ENCODE peak calls at places on chromosome 1, in nine cellular contexts. N is A673, S is upper lobe of right lung, L is cardiac fibroblast, F is BE2C, Z is mesothelial cell of epicardium, U is colonic mucosa, D is AG04449, H is sigmoid colon. E is an unnamed sample.
A peak's percentile ranks its signal among the peaks of the same experiment; 100 is the strongest.

GRCh38 chr1:54973205-54973921 is 7.1 kb upstream of the TMEM61 start:
- DNase-seq in N (peak; percentile 33), S (no peak), L (peak; percentile 77), F (no peak), Z (peak; percentile 37), U (peak; percentile 40), D (no peak), H (no peak), E (no peak)

GRCh38 chr1:170126691-170127090 is 19.1 kb upstream of the NTMT2 start:
- DNase-seq in N (no peak), S (no peak), L (peak; percentile 83), F (no peak), Z (no peak), U (no peak), D (peak; percentile 95), H (no peak), E (no peak)

GRCh38 chr1:208159542-208160258 is 84.5 kb downstream of the PLXNA2 start:
- DNase-seq in N (no peak), S (no peak), L (peak; percentile 93), F (peak; percentile 73), Z (peak; percentile 59), U (no peak), D (peak; percentile 65), H (peak; percentile 75), E (no peak)

GRCh38 chr1:94783342-94784264 is 36.6 kb upstream of the SLC44A3 start:
- DNase-seq in N (no peak), S (peak; percentile 88), L (peak; percentile 90), F (no peak), Z (no peak), U (peak; percentile 70), D (peak; percentile 92), H (peak; percentile 92), E (no peak)

GRCh38 chr1:32398401-32398800 is 4.2 kb upstream of the BSDC1 start:
- DNase-seq in N (no peak), S (no peak), L (no peak), F (no peak), Z (no peak), U (no peak), D (no peak), H (no peak), E (no peak)

GRCh38 chr1:119008483-119009299 is 20.5 kb upstream of the TBX15 start:
- DNase-seq in N (peak; percentile 71), S (no peak), L (peak; percentile 77), F (peak; percentile 50), Z (no peak), U (peak; percentile 49), D (no peak), H (no peak), E (no peak)

GRCh38 chr1:54309631-54310366 is 96.4 kb downstream of the SSBP3 start:
- DNase-seq in N (no peak), S (no peak), L (no peak), F (no peak), Z (no peak), U (no peak), D (no peak), H (no peak), E (no peak)

GRCh38 chr1:3858231-3858981 is 1.1 kb downstream of the DFFB start:
- DNase-seq in N (peak; percentile 61), S (no peak), L (peak; percentile 41), F (no peak), Z (no peak), U (no peak), D (no peak), H (no peak), E (no peak)

GRCh38 chr1:111082421-111083192 is 57.3 kb downstream of the DRAM2 start:
- DNase-seq in N (no peak), S (no peak), L (peak; percentile 11), F (no peak), Z (no peak), U (no peak), D (peak; percentile 70), H (no peak), E (no peak)

GRCh38 chr1:15712158-15712557 is 23.9 kb upstream of the SLC25A34 start:
- DNase-seq in N (no peak), S (no peak), L (no peak), F (no peak), Z (no peak), U (no peak), D (no peak), H (no peak), E (no peak)

DNA sequence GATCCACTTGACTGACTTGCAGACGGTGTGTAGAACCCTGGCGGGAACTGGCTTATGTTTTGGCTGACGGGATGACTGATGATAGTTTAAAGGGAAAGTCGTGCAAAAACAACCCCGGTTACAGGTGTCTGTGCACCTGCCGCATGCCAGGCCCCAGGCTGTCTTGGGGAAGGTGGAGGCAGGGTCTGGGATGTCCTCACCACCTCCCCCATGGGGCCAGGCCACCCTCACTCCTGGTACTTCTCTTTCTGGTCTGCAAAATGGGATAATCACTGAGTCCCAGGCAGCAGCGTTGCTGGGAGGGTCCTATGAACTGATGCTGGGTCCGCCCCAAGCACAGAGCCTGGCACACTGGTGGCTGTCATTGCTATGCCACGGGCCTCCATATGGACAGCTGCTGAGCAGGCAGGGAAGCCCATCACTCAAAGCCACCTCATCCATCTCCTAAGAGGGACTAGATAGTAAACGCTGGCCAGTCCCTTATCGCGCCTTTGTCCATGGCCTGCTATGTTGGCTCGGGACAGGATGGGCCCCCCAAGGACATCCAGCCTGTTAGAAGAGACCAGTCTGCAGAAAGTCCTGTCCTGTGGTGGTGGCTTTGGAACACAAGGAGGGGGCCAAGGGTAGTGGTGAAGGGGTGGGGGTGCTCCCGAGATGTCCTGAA is 15.0 kb upstream of the SLC2A7 start:
- DNase-seq in N (no peak), S (no peak), L (no peak), F (no peak), Z (no peak), U (no peak), D (no peak), H (no peak), E (no peak)
- TF ChIP-seq CTCF in N (no peak), S (no peak), L (no peak), F (no peak), Z (no peak), U (no peak), D (no peak), H (no peak), E (no peak)

GRCh38 chr1:212178830-212179370 is 106.3 kb upstream of the PPP2R5A start:
- DNase-seq in N (no peak), S (no peak), L (no peak), F (no peak), Z (no peak), U (no peak), D (peak; percentile 16), H (no peak), E (no peak)

GRCh38 chr1:212181015-212181891 is 104.0 kb upstream of the PPP2R5A start:
- DNase-seq in N (no peak), S (no peak), L (no peak), F (no peak), Z (no peak), U (no peak), D (no peak), H (no peak), E (no peak)

GRCh38 chr1:212182585-212182984 is 102.6 kb upstream of the PPP2R5A start:
- DNase-seq in N (no peak), S (no peak), L (no peak), F (no peak), Z (no peak), U (no peak), D (no peak), H (no peak), E (no peak)

GRCh38 chr1:212177542-212177941 is 107.7 kb upstream of the PPP2R5A start:
- DNase-seq in N (no peak), S (no peak), L (no peak), F (no peak), Z (no peak), U (no peak), D (no peak), H (no peak), E (no peak)

DNA sequence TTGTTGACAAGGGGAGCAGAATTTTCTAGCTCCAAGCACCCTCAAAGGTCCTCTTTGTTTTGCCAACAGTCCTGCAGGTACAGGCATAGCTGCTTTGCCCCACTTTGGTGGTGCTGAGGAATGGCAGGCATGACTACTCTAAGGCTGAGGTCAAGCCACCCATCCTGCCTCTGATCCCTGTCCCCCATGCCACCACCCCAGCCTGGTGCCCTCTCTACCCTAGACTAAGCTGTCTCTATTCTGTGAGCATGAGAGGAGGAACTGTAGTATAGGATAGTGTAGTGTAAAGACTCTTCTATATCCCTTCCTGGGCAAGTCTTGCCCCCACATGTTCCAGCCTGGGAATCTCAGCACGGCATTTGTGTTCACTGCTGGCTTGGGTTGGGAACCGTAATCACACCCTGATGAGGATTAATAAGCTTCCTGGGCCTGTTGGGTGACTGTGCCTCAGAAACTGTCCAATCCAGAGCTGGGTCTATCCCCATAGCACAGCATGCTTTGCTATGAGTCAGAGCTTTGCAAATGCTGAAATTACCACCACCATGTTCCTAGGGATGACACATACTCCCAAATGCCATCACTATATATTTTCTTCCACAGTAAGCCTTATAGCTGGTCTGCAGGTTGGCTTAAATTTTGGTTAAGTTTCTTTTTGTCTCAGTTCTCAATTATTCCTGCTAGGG is 105.7 kb upstream of the PPP2R5A start:
- DNase-seq in N (peak; percentile 83), S (no peak), L (peak; percentile 58), F (no peak), Z (no peak), U (no peak), D (peak; percentile 89), H (no peak), E (no peak)
- TF ChIP-seq CTCF in N (no peak), S (no peak), L (no peak), F (no peak), Z (no peak), U (no peak), D (no peak), H (no peak), E (no peak)

GRCh38 chr1:43969746-43970466 is at the start of gene DPH2:
- DNase-seq in N (peak; percentile 98), S (peak; percentile 98), L (peak; percentile 98), F (peak; percentile 94), Z (peak; percentile 87), U (peak; percentile 97), D (peak; percentile 78), H (peak; percentile 99), E (peak; percentile 100)
- TF ChIP-seq CTCF in N (no peak), S (no peak), L (peak; percentile 5), F (no peak), Z (no peak), U (no peak), D (no peak), H (no peak), E (no peak)

GRCh38 chr1:196717868-196718267 is 56.8 kb upstream of the CFHR3 start:
- DNase-seq in N (no peak), S (no peak), L (no peak), F (no peak), Z (no peak), U (no peak), D (no peak), H (no peak), E (no peak)

DNA sequence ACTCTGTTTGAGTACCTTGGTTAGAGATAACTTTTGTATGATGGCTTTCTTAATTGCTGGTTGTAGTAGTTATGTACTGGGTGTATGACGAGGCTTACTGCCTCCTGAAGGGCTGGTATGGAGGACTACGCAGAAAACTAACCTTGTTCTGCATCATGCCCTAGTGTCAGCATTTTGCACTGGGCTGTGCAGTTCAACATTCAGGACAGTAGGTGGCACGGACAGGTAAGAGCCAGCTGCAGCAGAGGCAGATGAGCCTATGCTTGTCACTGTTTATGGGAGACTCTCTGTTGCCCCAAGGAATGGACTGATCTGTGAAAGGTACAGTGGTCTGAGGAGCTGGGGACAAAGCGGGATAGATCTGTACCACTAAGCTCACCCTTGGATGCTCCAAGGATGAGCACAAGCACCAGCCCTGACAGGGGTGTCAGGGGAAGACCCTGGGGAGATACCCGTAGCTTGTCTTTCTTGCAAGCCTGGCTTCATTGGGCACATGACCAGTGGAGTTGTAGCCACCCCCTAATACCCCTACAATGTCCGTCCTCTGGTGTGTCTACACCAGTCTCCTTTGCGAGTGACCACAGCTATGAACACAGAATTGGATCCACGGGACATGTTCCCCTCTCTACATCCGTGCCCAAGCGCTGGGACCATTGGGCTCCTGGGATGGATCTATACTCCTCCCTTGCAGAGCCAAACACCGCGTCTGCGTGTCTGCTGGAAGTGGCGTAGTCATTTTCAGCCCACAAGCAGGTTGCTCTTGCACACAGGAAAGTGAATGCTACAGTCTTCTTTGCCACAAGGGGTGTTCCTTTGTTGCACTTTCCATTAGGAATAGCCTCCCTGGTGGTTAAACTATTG is 51.1 kb upstream of the CFHR3 start:
- DNase-seq in N (peak; percentile 66), S (no peak), L (peak; percentile 53), F (peak; percentile 82), Z (peak; percentile 59), U (no peak), D (no peak), H (no peak), E (no peak)
- TF ChIP-seq CTCF in N (peak; percentile 92), S (peak; percentile 45), L (peak; percentile 70), F (peak; percentile 97), Z (peak; percentile 71), U (peak; percentile 63), D (peak; percentile 64), H (no peak), E (peak; percentile 55)

E was measured in D721Med.